ENCODE peak calls at places on chromosomes 11 and 22, in six cellular contexts. One of them, this sample, is unnamed.

GRCh38 chr11:877565-877964 is 33.0 kb downstream of the CHID1 start:
- DNase-seq in activated T-cell treated with anti-CD3 and anti-CD28 coated beads for 1 hour: no peak
- DNase-seq in PC-9: no peak
- DNase-seq in dermis microvascular lymphatic vessel endothelial cell: peak; percentile 19
- DNase-seq in brain pericyte: no peak
- DNase-seq in pons: no peak
- DNase-seq in this sample: no peak

GRCh38 chr11:68118753-68119448 is 2.3 kb downstream of the CHKA start:
- DNase-seq in activated T-cell treated with anti-CD3 and anti-CD28 coated beads for 1 hour: no peak
- DNase-seq in PC-9: no peak
- DNase-seq in dermis microvascular lymphatic vessel endothelial cell: peak; percentile 24
- DNase-seq in brain pericyte: no peak
- DNase-seq in pons: peak; percentile 78
- DNase-seq in this sample: no peak

GRCh38 chr22:25702571-25703167 is 39.3 kb upstream of the MYO18B start:
- DNase-seq in activated T-cell treated with anti-CD3 and anti-CD28 coated beads for 1 hour: no peak
- DNase-seq in PC-9: no peak
- DNase-seq in dermis microvascular lymphatic vessel endothelial cell: peak; percentile 7
- DNase-seq in brain pericyte: no peak
- DNase-seq in pons: no peak
- DNase-seq in this sample: no peak

GRCh38 chr11:33690290-33691050 is 10.2 kb downstream of the C11orf91 start:
- DNase-seq in activated T-cell treated with anti-CD3 and anti-CD28 coated beads for 1 hour: no peak
- DNase-seq in PC-9: peak; percentile 100
- DNase-seq in dermis microvascular lymphatic vessel endothelial cell: peak; percentile 98
- DNase-seq in brain pericyte: no peak
- DNase-seq in pons: peak; percentile 81
- DNase-seq in this sample: no peak

GRCh38 chr11:90500922-90501568 is 278.2 kb upstream of the CHORDC1 start:
- DNase-seq in activated T-cell treated with anti-CD3 and anti-CD28 coated beads for 1 hour: no peak
- DNase-seq in PC-9: no peak
- DNase-seq in dermis microvascular lymphatic vessel endothelial cell: no peak
- DNase-seq in brain pericyte: no peak
- DNase-seq in pons: no peak
- DNase-seq in this sample: no peak

GRCh38 chr11:35914824-35915223 is 29.0 kb upstream of the LDLRAD3 start:
- DNase-seq in activated T-cell treated with anti-CD3 and anti-CD28 coated beads for 1 hour: no peak
- DNase-seq in PC-9: no peak
- DNase-seq in dermis microvascular lymphatic vessel endothelial cell: no peak
- DNase-seq in brain pericyte: no peak
- DNase-seq in pons: no peak
- DNase-seq in this sample: no peak

GRCh38 chr11:23425379-23425778 is 565.1 kb upstream of the CCDC179 start:
- DNase-seq in activated T-cell treated with anti-CD3 and anti-CD28 coated beads for 1 hour: no peak
- DNase-seq in PC-9: no peak
- DNase-seq in dermis microvascular lymphatic vessel endothelial cell: no peak
- DNase-seq in brain pericyte: no peak
- DNase-seq in pons: no peak
- DNase-seq in this sample: no peak

GRCh38 chr11:71307811-71308645 is 55.7 kb upstream of the SHANK2 start:
- DNase-seq in activated T-cell treated with anti-CD3 and anti-CD28 coated beads for 1 hour: no peak
- DNase-seq in PC-9: no peak
- DNase-seq in dermis microvascular lymphatic vessel endothelial cell: no peak
- DNase-seq in brain pericyte: no peak
- DNase-seq in pons: no peak
- DNase-seq in this sample: no peak

GRCh38 chr11:37786214-37786755 is 1188.2 kb upstream of the RAG2 start:
- DNase-seq in activated T-cell treated with anti-CD3 and anti-CD28 coated beads for 1 hour: no peak
- DNase-seq in PC-9: no peak
- DNase-seq in dermis microvascular lymphatic vessel endothelial cell: no peak
- DNase-seq in brain pericyte: no peak
- DNase-seq in pons: no peak
- DNase-seq in this sample: no peak

GRCh38 chr11:113817162-113817561 is 37.6 kb downstream of the CLDN25 start:
- DNase-seq in activated T-cell treated with anti-CD3 and anti-CD28 coated beads for 1 hour: no peak
- DNase-seq in PC-9: no peak
- DNase-seq in dermis microvascular lymphatic vessel endothelial cell: no peak
- DNase-seq in brain pericyte: no peak
- DNase-seq in pons: no peak
- DNase-seq in this sample: no peak

GRCh38 chr11:77130763-77131513 is 2.9 kb downstream of the MYO7A start:
- DNase-seq in activated T-cell treated with anti-CD3 and anti-CD28 coated beads for 1 hour: no peak
- DNase-seq in PC-9: no peak
- DNase-seq in dermis microvascular lymphatic vessel endothelial cell: peak; percentile 30
- DNase-seq in brain pericyte: no peak
- DNase-seq in pons: no peak
- DNase-seq in this sample: peak; percentile 74

GRCh38 chr11:37320921-37321320 is 722.9 kb upstream of the RAG2 start:
- DNase-seq in activated T-cell treated with anti-CD3 and anti-CD28 coated beads for 1 hour: no peak
- DNase-seq in PC-9: peak; percentile 75
- DNase-seq in dermis microvascular lymphatic vessel endothelial cell: no peak
- DNase-seq in brain pericyte: no peak
- DNase-seq in pons: no peak
- DNase-seq in this sample: no peak

GRCh38 chr22:24208012-24208749 is 26.9 kb downstream of the SUSD2 start:
- DNase-seq in activated T-cell treated with anti-CD3 and anti-CD28 coated beads for 1 hour: no peak
- DNase-seq in PC-9: peak; percentile 100
- DNase-seq in dermis microvascular lymphatic vessel endothelial cell: peak; percentile 97
- DNase-seq in brain pericyte: peak; percentile 87
- DNase-seq in pons: peak; percentile 74
- DNase-seq in this sample: peak; percentile 48

GRCh38 chr11:47033439-47033838 is 96.9 kb downstream of the CSTPP1 start:
- DNase-seq in activated T-cell treated with anti-CD3 and anti-CD28 coated beads for 1 hour: no peak
- DNase-seq in PC-9: peak; percentile 19
- DNase-seq in dermis microvascular lymphatic vessel endothelial cell: no peak
- DNase-seq in brain pericyte: no peak
- DNase-seq in pons: no peak
- DNase-seq in this sample: no peak

GRCh38 chr22:26589367-26589844 is 526 bp downstream of the TPST2 start:
- DNase-seq in activated T-cell treated with anti-CD3 and anti-CD28 coated beads for 1 hour: no peak
- DNase-seq in PC-9: no peak
- DNase-seq in dermis microvascular lymphatic vessel endothelial cell: peak; percentile 46
- DNase-seq in brain pericyte: no peak
- DNase-seq in pons: no peak
- DNase-seq in this sample: peak; percentile 36

GRCh38 chr11:116723511-116723910 is 49.3 kb downstream of the BUD13 start:
- DNase-seq in activated T-cell treated with anti-CD3 and anti-CD28 coated beads for 1 hour: no peak
- DNase-seq in PC-9: no peak
- DNase-seq in dermis microvascular lymphatic vessel endothelial cell: no peak
- DNase-seq in brain pericyte: no peak
- DNase-seq in pons: no peak
- DNase-seq in this sample: no peak

GRCh38 chr22:34592341-34592740 is 473.6 kb upstream of the ISX start:
- DNase-seq in activated T-cell treated with anti-CD3 and anti-CD28 coated beads for 1 hour: no peak
- DNase-seq in PC-9: no peak
- DNase-seq in dermis microvascular lymphatic vessel endothelial cell: no peak
- DNase-seq in brain pericyte: no peak
- DNase-seq in pons: no peak
- DNase-seq in this sample: no peak

GRCh38 chr11:30949838-30950237 is 363.7 kb upstream of the MPPED2 start:
- DNase-seq in activated T-cell treated with anti-CD3 and anti-CD28 coated beads for 1 hour: no peak
- DNase-seq in PC-9: no peak
- DNase-seq in dermis microvascular lymphatic vessel endothelial cell: no peak
- DNase-seq in brain pericyte: no peak
- DNase-seq in pons: no peak
- DNase-seq in this sample: no peak

GRCh38 chr22:38865201-38866023 is 6.6 kb downstream of the CBX6 start:
- DNase-seq in activated T-cell treated with anti-CD3 and anti-CD28 coated beads for 1 hour: no peak
- DNase-seq in PC-9: no peak
- DNase-seq in dermis microvascular lymphatic vessel endothelial cell: no peak
- DNase-seq in brain pericyte: no peak
- DNase-seq in pons: no peak
- DNase-seq in this sample: no peak

GRCh38 chr22:42194104-42194851 is 63.7 kb upstream of the CYP2D6 start:
- DNase-seq in activated T-cell treated with anti-CD3 and anti-CD28 coated beads for 1 hour: no peak
- DNase-seq in PC-9: no peak
- DNase-seq in dermis microvascular lymphatic vessel endothelial cell: no peak
- DNase-seq in brain pericyte: no peak
- DNase-seq in pons: no peak
- DNase-seq in this sample: no peak

GRCh38 chr11:98952110-98952509 is 68.6 kb upstream of the CNTN5 start:
- DNase-seq in activated T-cell treated with anti-CD3 and anti-CD28 coated beads for 1 hour: no peak
- DNase-seq in PC-9: no peak
- DNase-seq in dermis microvascular lymphatic vessel endothelial cell: no peak
- DNase-seq in brain pericyte: no peak
- DNase-seq in pons: no peak
- DNase-seq in this sample: no peak